ENCODE peak calls at places on chromosomes 3 and 15, in nine cellular contexts. One of them, this sample, is unnamed.

GRCh38 chr3:152331018-152331541 is 62.4 kb downstream of the MBNL1 start:
- DNase-seq in A549: peak; percentile 22
- DNase-seq in aorta: peak; percentile 43
- DNase-seq in pancreas: no peak
- DNase-seq in H1: no peak
- DNase-seq in GM12878: no peak
- DNase-seq in endodermal cell: no peak
- DNase-seq in lower lobe of right lung: no peak
- DNase-seq in mammary epithelial cell: peak; percentile 81
- DNase-seq in this sample: peak; percentile 55

GRCh38 chr3:10394491-10395025 is 73.6 kb upstream of the SEC13 start:
- DNase-seq in A549: no peak
- DNase-seq in aorta: no peak
- DNase-seq in pancreas: no peak
- DNase-seq in H1: no peak
- DNase-seq in GM12878: no peak
- DNase-seq in endodermal cell: no peak
- DNase-seq in lower lobe of right lung: no peak
- DNase-seq in mammary epithelial cell: no peak
- DNase-seq in this sample: no peak

GRCh38 chr3:182036382-182036781 is 324.7 kb downstream of the SOX2 start:
- DNase-seq in A549: no peak
- DNase-seq in aorta: no peak
- DNase-seq in pancreas: no peak
- DNase-seq in H1: no peak
- DNase-seq in GM12878: no peak
- DNase-seq in endodermal cell: no peak
- DNase-seq in lower lobe of right lung: no peak
- DNase-seq in mammary epithelial cell: no peak
- DNase-seq in this sample: no peak

GRCh38 chr15:45921376-45921775 is 286.5 kb downstream of the SQOR start:
- DNase-seq in A549: no peak
- DNase-seq in aorta: no peak
- DNase-seq in pancreas: no peak
- DNase-seq in H1: no peak
- DNase-seq in GM12878: no peak
- DNase-seq in endodermal cell: peak; percentile 52
- DNase-seq in lower lobe of right lung: no peak
- DNase-seq in mammary epithelial cell: peak; percentile 16
- DNase-seq in this sample: no peak

GRCh38 chr3:130976706-130977105 is 49.9 kb downstream of the ASTE1 start:
- DNase-seq in A549: no peak
- DNase-seq in aorta: no peak
- DNase-seq in pancreas: no peak
- DNase-seq in H1: no peak
- DNase-seq in GM12878: no peak
- DNase-seq in endodermal cell: no peak
- DNase-seq in lower lobe of right lung: no peak
- DNase-seq in mammary epithelial cell: no peak
- DNase-seq in this sample: no peak

GRCh38 chr15:59301527-59301926 is 71.1 kb downstream of the MYO1E start:
- DNase-seq in A549: no peak
- DNase-seq in aorta: no peak
- DNase-seq in pancreas: no peak
- DNase-seq in H1: no peak
- DNase-seq in GM12878: no peak
- DNase-seq in endodermal cell: peak; percentile 36
- DNase-seq in lower lobe of right lung: no peak
- DNase-seq in mammary epithelial cell: no peak
- DNase-seq in this sample: no peak

GRCh38 chr3:191296041-191296541 is 33.1 kb upstream of the CCDC50 start:
- DNase-seq in A549: no peak
- DNase-seq in aorta: no peak
- DNase-seq in pancreas: no peak
- DNase-seq in H1: no peak
- DNase-seq in GM12878: peak; percentile 88
- DNase-seq in endodermal cell: no peak
- DNase-seq in lower lobe of right lung: no peak
- DNase-seq in mammary epithelial cell: no peak
- DNase-seq in this sample: no peak

GRCh38 chr3:99286266-99286845 is 352.0 kb upstream of the COL8A1 start:
- DNase-seq in A549: no peak
- DNase-seq in aorta: no peak
- DNase-seq in pancreas: no peak
- DNase-seq in H1: no peak
- DNase-seq in GM12878: no peak
- DNase-seq in endodermal cell: no peak
- DNase-seq in lower lobe of right lung: no peak
- DNase-seq in mammary epithelial cell: peak; percentile 20
- DNase-seq in this sample: no peak

GRCh38 chr3:14803101-14803980 is 15.4 kb upstream of the FGD5 start:
- DNase-seq in A549: peak; percentile 58
- DNase-seq in aorta: no peak
- DNase-seq in pancreas: no peak
- DNase-seq in H1: no peak
- DNase-seq in GM12878: no peak
- DNase-seq in endodermal cell: peak; percentile 69
- DNase-seq in lower lobe of right lung: no peak
- DNase-seq in mammary epithelial cell: no peak
- DNase-seq in this sample: peak; percentile 5

GRCh38 chr15:77384086-77384485 is 35.8 kb downstream of the PEAK1 start:
- DNase-seq in A549: no peak
- DNase-seq in aorta: no peak
- DNase-seq in pancreas: no peak
- DNase-seq in H1: no peak
- DNase-seq in GM12878: no peak
- DNase-seq in endodermal cell: no peak
- DNase-seq in lower lobe of right lung: no peak
- DNase-seq in mammary epithelial cell: no peak
- DNase-seq in this sample: no peak

GRCh38 chr3:105868450-105868744 is 415 bp downstream of the CBLB start:
- DNase-seq in A549: peak; percentile 33
- DNase-seq in aorta: peak; percentile 75
- DNase-seq in pancreas: peak; percentile 64
- DNase-seq in H1: no peak
- DNase-seq in GM12878: no peak
- DNase-seq in endodermal cell: peak; percentile 85
- DNase-seq in lower lobe of right lung: peak; percentile 82
- DNase-seq in mammary epithelial cell: no peak
- DNase-seq in this sample: peak; percentile 42

GRCh38 chr15:93121089-93121488 is 32.1 kb upstream of the RGMA start:
- DNase-seq in A549: no peak
- DNase-seq in aorta: no peak
- DNase-seq in pancreas: no peak
- DNase-seq in H1: no peak
- DNase-seq in GM12878: no peak
- DNase-seq in endodermal cell: no peak
- DNase-seq in lower lobe of right lung: no peak
- DNase-seq in mammary epithelial cell: no peak
- DNase-seq in this sample: no peak

GRCh38 chr3:133672461-133672860 is 10.7 kb upstream of the TOPBP1 start:
- DNase-seq in A549: no peak
- DNase-seq in aorta: no peak
- DNase-seq in pancreas: no peak
- DNase-seq in H1: no peak
- DNase-seq in GM12878: no peak
- DNase-seq in endodermal cell: no peak
- DNase-seq in lower lobe of right lung: no peak
- DNase-seq in mammary epithelial cell: no peak
- DNase-seq in this sample: no peak

GRCh38 chr3:104392327-104392726 is 974.4 kb upstream of the ALCAM start:
- DNase-seq in A549: no peak
- DNase-seq in aorta: no peak
- DNase-seq in pancreas: no peak
- DNase-seq in H1: no peak
- DNase-seq in GM12878: no peak
- DNase-seq in endodermal cell: no peak
- DNase-seq in lower lobe of right lung: no peak
- DNase-seq in mammary epithelial cell: no peak
- DNase-seq in this sample: no peak
- H3K27ac ChIP-seq in A549: no peak overlapping the region
- H3K27ac ChIP-seq in aorta: no peak overlapping the region
- H3K27ac ChIP-seq in pancreas: no peak overlapping the region
- H3K27ac ChIP-seq in H1: no peak overlapping the region
- H3K27ac ChIP-seq in GM12878: no peak overlapping the region
- H3K27ac ChIP-seq in endodermal cell: no peak overlapping the region
- H3K27ac ChIP-seq in lower lobe of right lung: no peak overlapping the region
- H3K27ac ChIP-seq in mammary epithelial cell: no peak overlapping the region
- H3K27ac ChIP-seq in this sample: no peak overlapping the region

DNA sequence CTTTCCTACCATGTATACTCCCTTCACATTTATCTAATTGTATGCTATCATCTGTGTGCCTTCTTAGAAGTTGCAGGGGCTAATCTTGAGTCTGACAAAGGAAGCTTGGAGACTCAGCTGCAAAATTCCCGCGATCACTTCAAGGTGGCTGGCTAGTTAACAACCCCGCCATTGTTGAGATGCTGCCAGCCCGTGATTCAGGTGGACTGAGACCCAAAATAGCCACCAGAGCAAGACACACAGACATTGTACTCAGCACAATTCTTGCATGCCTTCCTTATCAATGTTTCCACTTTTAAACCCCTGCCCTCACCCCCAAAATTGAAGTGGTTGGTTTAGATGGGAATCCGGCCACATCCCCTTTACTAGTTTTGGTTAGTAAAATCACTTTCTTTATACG is 225.8 kb upstream of the ZNF717 start:
- DNase-seq in A549: no peak
- DNase-seq in aorta: no peak
- DNase-seq in pancreas: no peak
- DNase-seq in H1: no peak
- DNase-seq in GM12878: no peak
- DNase-seq in endodermal cell: no peak
- DNase-seq in lower lobe of right lung: no peak
- DNase-seq in mammary epithelial cell: no peak
- DNase-seq in this sample: no peak
- H3K4me3 ChIP-seq in A549: no peak overlapping the region
- H3K4me3 ChIP-seq in aorta: no peak overlapping the region
- H3K4me3 ChIP-seq in pancreas: no peak overlapping the region
- H3K4me3 ChIP-seq in H1: no peak overlapping the region
- H3K4me3 ChIP-seq in GM12878: no peak overlapping the region
- H3K4me3 ChIP-seq in endodermal cell: no peak overlapping the region
- H3K4me3 ChIP-seq in lower lobe of right lung: no peak overlapping the region
- H3K4me3 ChIP-seq in mammary epithelial cell: no peak overlapping the region
- H3K4me3 ChIP-seq in this sample: no peak overlapping the region

GRCh38 chr15:81326466-81327212 is 2.7 kb upstream of the STARD5 start:
- DNase-seq in A549: no peak
- DNase-seq in aorta: no peak
- DNase-seq in pancreas: no peak
- DNase-seq in H1: no peak
- DNase-seq in GM12878: no peak
- DNase-seq in endodermal cell: no peak
- DNase-seq in lower lobe of right lung: no peak
- DNase-seq in mammary epithelial cell: peak; percentile 42
- DNase-seq in this sample: no peak
- H3K27ac ChIP-seq in A549: no peak overlapping the region
- H3K27ac ChIP-seq in aorta: no peak overlapping the region
- H3K27ac ChIP-seq in pancreas: no peak overlapping the region
- H3K27ac ChIP-seq in H1: no peak overlapping the region
- H3K27ac ChIP-seq in GM12878: no peak overlapping the region
- H3K27ac ChIP-seq in endodermal cell: no peak overlapping the region
- H3K27ac ChIP-seq in lower lobe of right lung: no peak overlapping the region
- H3K27ac ChIP-seq in mammary epithelial cell: no peak overlapping the region
- H3K27ac ChIP-seq in this sample: peak overlapping the region; percentile 72

GRCh38 chr3:149198611-149199010 is 23.0 kb downstream of the CP start:
- DNase-seq in A549: no peak
- DNase-seq in aorta: no peak
- DNase-seq in pancreas: no peak
- DNase-seq in H1: peak; percentile 71
- DNase-seq in GM12878: no peak
- DNase-seq in endodermal cell: peak; percentile 73
- DNase-seq in lower lobe of right lung: no peak
- DNase-seq in mammary epithelial cell: no peak
- DNase-seq in this sample: peak; percentile 25
- H3K4me3 ChIP-seq in A549: no peak overlapping the region
- H3K4me3 ChIP-seq in aorta: no peak overlapping the region
- H3K4me3 ChIP-seq in pancreas: no peak overlapping the region
- H3K4me3 ChIP-seq in H1: peak overlapping the region; percentile 2
- H3K4me3 ChIP-seq in GM12878: no peak overlapping the region
- H3K4me3 ChIP-seq in endodermal cell: peak overlapping the region; percentile 73
- H3K4me3 ChIP-seq in lower lobe of right lung: no peak overlapping the region
- H3K4me3 ChIP-seq in mammary epithelial cell: no peak overlapping the region
- H3K4me3 ChIP-seq in this sample: no peak overlapping the region

GRCh38 chr3:123336001-123336400 is 112.9 kb downstream of the ADCY5 start:
- DNase-seq in A549: no peak
- DNase-seq in aorta: no peak
- DNase-seq in pancreas: no peak
- DNase-seq in H1: no peak
- DNase-seq in GM12878: no peak
- DNase-seq in endodermal cell: no peak
- DNase-seq in lower lobe of right lung: no peak
- DNase-seq in mammary epithelial cell: no peak
- DNase-seq in this sample: no peak
- H3K27ac ChIP-seq in A549: no peak overlapping the region
- H3K27ac ChIP-seq in aorta: peak overlapping the region; percentile 22
- H3K27ac ChIP-seq in pancreas: no peak overlapping the region
- H3K27ac ChIP-seq in H1: no peak overlapping the region
- H3K27ac ChIP-seq in GM12878: no peak overlapping the region
- H3K27ac ChIP-seq in endodermal cell: no peak overlapping the region
- H3K27ac ChIP-seq in lower lobe of right lung: no peak overlapping the region
- H3K27ac ChIP-seq in mammary epithelial cell: no peak overlapping the region
- H3K27ac ChIP-seq in this sample: no peak overlapping the region

DNA sequence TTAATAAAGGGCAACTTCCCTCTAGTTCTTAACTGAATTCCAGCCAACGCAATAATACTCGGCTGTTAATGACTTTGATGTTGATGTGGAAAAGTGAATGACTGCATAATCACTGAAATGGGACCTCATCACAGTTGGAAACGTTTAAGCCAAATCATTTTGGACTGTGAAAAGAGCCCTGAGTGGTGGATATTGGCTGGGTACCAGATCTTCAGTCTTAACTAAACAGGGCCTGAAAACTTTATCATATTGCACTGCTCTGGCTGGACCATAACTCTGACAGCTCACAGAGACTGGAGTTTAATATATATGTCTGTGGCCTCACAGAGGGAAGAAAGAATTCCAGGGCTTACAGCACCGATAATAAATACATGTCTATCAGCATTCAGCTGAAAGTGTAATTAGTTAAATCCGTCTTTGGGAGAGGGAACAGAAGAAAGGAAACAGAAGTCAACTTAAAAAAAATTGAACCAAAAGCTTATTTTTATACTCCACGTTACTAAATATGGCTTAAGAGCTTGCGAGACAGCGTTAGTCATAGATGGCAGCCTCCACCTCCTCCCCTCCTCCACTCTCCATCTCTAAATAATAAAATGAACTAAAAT is 222.3 kb upstream of the CDIN1 start:
- DNase-seq in A549: no peak
- DNase-seq in aorta: no peak
- DNase-seq in pancreas: no peak
- DNase-seq in H1: no peak
- DNase-seq in GM12878: no peak
- DNase-seq in endodermal cell: no peak
- DNase-seq in lower lobe of right lung: no peak
- DNase-seq in mammary epithelial cell: no peak
- DNase-seq in this sample: peak; percentile 64
- H3K4me3 ChIP-seq in A549: no peak overlapping the region
- H3K4me3 ChIP-seq in aorta: no peak overlapping the region
- H3K4me3 ChIP-seq in pancreas: no peak overlapping the region
- H3K4me3 ChIP-seq in H1: no peak overlapping the region
- H3K4me3 ChIP-seq in GM12878: no peak overlapping the region
- H3K4me3 ChIP-seq in endodermal cell: no peak overlapping the region
- H3K4me3 ChIP-seq in lower lobe of right lung: no peak overlapping the region
- H3K4me3 ChIP-seq in mammary epithelial cell: no peak overlapping the region
- H3K4me3 ChIP-seq in this sample: no peak overlapping the region

GRCh38 chr3:16374047-16375019 is 109.3 kb downstream of the OXNAD1 start:
- DNase-seq in A549: no peak
- DNase-seq in aorta: no peak
- DNase-seq in pancreas: no peak
- DNase-seq in H1: no peak
- DNase-seq in GM12878: no peak
- DNase-seq in endodermal cell: no peak
- DNase-seq in lower lobe of right lung: no peak
- DNase-seq in mammary epithelial cell: no peak
- DNase-seq in this sample: no peak
- H3K27ac ChIP-seq in A549: no peak overlapping the region
- H3K27ac ChIP-seq in aorta: peak overlapping the region; percentile 55
- H3K27ac ChIP-seq in pancreas: no peak overlapping the region
- H3K27ac ChIP-seq in H1: no peak overlapping the region
- H3K27ac ChIP-seq in GM12878: peak overlapping the region; percentile 96
- H3K27ac ChIP-seq in endodermal cell: no peak overlapping the region
- H3K27ac ChIP-seq in lower lobe of right lung: no peak overlapping the region
- H3K27ac ChIP-seq in mammary epithelial cell: no peak overlapping the region
- H3K27ac ChIP-seq in this sample: no peak overlapping the region